ENCODE peak calls at places on chromosomes 3 and 15, in five cellular contexts. S is IMR-90, O is H1, U is neuronal stem cell, K is trophoblast cell. M is an unnamed sample.

GRCh38 chr3:157608006-157608405 is 104.8 kb upstream of the VEPH1 start:
- DNase-seq in S (no peak), O (no peak), U (no peak), K (no peak), M (no peak)

GRCh38 chr3:13093687-13094086 is 20.5 kb upstream of the IQSEC1 start:
- DNase-seq in S (peak), O (no peak), U (no peak), K (no peak), M (no peak)

GRCh38 chr3:74302959-74303358 is 311.5 kb downstream of the CNTN3 start:
- DNase-seq in S (no peak), O (no peak), U (no peak), K (no peak), M (no peak)

GRCh38 chr3:129231331-129232119 is 17.9 kb upstream of the COPG1 start:
- DNase-seq in S (peak), O (no peak), U (no peak), K (no peak), M (peak)

GRCh38 chr15:80234883-80235282 is 17.1 kb downstream of the CTXND1 start:
- DNase-seq in S (peak), O (peak), U (no peak), K (no peak), M (peak)

GRCh38 chr15:41827290-41827879 is 507 bp upstream of the JMJD7 start:
- DNase-seq in S (no peak), O (peak), U (peak), K (peak), M (no peak)

GRCh38 chr3:12440927-12441326 is 43.4 kb upstream of the TSEN2 start:
- DNase-seq in S (peak), O (no peak), U (no peak), K (no peak), M (no peak)

GRCh38 chr3:12759097-12759679 is at the start of gene TMEM40:
- DNase-seq in S (no peak), O (no peak), U (no peak), K (peak), M (no peak)

GRCh38 chr15:70582143-70582945 is 181.0 kb downstream of the UACA start:
- DNase-seq in S (peak), O (no peak), U (no peak), K (no peak), M (no peak)

GRCh38 chr3:38479431-38480092 is 16.6 kb upstream of the EXOG start:
- DNase-seq in S (peak), O (no peak), U (no peak), K (peak), M (peak)

GRCh38 chr3:185254799-185255198 is 950 bp upstream of the EHHADH start:
- DNase-seq in S (no peak), O (no peak), U (no peak), K (no peak), M (no peak)

GRCh38 chr3:185257334-185257733 is 3.5 kb upstream of the EHHADH start:
- DNase-seq in S (no peak), O (no peak), U (no peak), K (no peak), M (no peak)

GRCh38 chr3:185250653-185251052 is 3.2 kb downstream of the EHHADH start:
- DNase-seq in S (no peak), O (no peak), U (no peak), K (no peak), M (no peak)

GRCh38 chr3:185250247-185250646 is 3.6 kb downstream of the EHHADH start:
- DNase-seq in S (peak), O (no peak), U (no peak), K (no peak), M (no peak)

DNA sequence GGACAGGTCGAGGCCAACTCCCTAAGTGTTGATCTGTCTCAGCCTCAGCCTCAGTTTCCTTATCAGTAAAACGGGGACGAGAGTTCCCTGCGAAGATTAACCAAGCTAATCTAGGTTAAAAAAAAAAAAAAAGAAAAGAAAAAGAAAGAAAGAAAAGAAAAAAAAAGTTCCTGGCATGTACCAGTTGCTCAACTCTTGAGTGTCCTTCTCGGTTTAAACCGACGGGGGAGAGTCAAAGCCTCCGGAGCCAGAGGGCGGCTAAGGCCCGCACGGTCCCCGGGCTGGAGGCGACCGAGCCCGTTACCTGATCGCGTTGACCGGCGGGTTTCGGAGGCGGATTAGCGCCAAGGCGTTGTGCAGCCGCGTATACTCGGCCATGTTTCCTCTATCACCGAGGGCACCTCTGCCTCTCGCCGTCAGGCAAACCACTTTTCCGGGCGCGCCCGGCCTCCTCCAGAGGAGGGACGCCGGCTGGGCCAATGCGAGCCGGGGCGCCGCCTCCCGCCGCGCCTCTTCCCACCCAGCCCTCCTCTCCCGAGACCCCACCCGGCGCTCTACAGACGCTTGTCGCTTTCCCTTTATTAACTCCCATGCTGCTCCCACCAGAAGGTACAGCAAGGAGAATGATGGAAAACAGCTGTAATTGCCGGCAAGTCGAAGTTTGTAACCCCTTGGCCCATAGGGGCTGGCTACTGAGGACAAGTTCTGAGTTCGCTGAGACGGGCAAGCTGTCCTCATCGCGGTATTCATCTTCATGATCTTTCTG is at the start of gene EHHADH:
- DNase-seq in S (peak), O (peak), U (no peak), K (peak), M (no peak)
- H3K14ac ChIP-seq in S (peak), O (no peak), U (peak), K (no peak), M (no peak)

DNA sequence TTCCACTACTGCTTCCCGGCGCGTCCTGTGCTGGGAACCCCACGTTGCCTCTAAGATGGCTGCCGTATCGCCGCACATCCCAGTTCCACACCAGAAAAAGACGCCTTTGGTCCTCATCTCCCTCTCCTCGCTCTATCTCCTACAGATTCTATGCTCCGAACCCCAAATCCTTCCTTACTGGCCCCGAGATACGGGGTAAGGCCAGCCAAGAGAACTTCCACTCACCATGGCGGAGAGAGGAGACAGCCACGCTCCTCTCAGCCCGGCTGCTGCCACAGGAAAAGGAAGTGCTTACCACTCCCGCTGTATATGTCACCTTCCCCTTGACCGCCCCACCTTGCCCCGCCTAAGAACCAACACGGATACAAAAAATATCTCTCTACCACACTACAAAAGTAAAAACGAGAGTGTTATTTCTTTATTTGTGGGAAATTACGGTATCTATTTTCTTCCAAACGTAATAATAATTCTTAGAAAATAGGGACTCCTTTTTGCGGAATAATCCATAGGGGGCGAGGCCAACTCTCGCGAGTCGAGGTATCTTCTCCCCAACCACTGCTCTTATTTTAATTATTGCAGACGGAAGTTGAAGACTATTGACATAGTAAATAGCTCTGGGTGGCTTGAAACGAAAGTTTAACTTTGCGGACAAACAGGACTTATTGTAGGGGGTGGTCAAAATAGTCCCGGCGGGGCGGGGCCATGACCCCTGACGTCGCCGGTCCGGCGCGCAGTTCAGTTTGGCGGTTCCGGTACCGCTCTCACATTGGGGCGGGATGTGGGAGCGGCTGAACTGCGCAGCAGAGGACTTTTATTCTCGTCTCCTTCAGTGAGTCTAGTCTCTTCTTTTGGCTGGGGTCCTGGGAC is at the start of the genes RPL4 and ZWILCH:
- DNase-seq in S (peak), O (peak), U (peak), K (peak), M (peak)
- H3K14ac ChIP-seq in S (peak), O (peak), U (no peak), K (peak), M (peak)

GRCh38 chr3:120470870-120471269 is 20.1 kb upstream of the FSTL1 start:
- DNase-seq in S (no peak), O (no peak), U (no peak), K (no peak), M (no peak)
- H3K14ac ChIP-seq in S (peak), O (no peak), U (no peak), K (peak), M (no peak)

DNA sequence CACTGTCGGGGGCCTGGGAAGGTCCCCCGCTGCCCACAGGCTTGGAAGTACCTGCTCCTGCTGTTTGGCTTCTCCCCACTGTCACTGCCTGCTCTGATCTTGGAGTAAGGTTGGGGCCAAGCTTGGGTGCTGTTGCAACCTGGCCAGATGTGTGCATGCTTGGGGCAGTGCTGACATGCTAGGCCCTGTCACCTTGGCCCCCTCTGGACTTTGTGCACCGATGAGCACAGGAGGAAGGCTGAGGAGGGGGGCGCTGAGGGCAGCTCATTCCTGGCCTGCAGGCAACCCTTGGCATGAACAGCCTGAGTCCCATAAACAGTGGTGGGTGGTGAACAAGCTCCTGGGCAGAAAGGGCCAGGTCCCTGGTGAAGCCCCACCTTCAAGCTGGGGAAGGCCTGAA is 4.0 kb upstream of the XCR1 start:
- DNase-seq in S (no peak), O (no peak), U (no peak), K (no peak), M (no peak)
- H3K14ac ChIP-seq in S (no peak), O (no peak), U (no peak), K (no peak), M (no peak)

GRCh38 chr15:85854345-85855097 is 59.8 kb upstream of the KLHL25 start:
- DNase-seq in S (peak), O (peak), U (peak), K (no peak), M (peak)

GRCh38 chr15:85849946-85850345 is 55.2 kb upstream of the KLHL25 start:
- DNase-seq in S (no peak), O (no peak), U (no peak), K (no peak), M (no peak)

GRCh38 chr15:85858586-85859375 is 64.1 kb upstream of the KLHL25 start:
- DNase-seq in S (peak), O (peak), U (peak), K (peak), M (peak)

DNA sequence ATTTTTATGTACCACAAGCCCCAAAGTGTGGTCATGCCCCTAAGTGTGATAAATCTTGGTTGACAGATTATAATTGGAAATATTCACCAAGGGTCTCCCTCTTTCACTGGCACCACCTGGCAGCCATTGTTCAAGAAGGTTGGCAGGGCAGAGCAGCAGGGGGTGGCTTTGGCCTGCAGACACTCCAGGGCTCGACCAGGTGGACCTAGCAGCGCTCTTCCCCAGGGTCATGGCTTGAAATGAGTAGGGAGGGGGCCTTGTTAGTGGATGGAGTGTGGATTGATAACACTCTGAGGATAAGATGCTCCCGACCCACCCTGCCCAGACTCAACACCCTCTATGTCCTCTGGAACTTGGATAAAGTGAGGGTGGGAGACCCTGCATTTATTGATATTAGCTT is 58.2 kb upstream of the KLHL25 start:
- DNase-seq in S (no peak), O (no peak), U (no peak), K (no peak), M (no peak)
- H3K14ac ChIP-seq in S (no peak), O (no peak), U (peak), K (no peak), M (no peak)

GRCh38 chr3:52454938-52455282 is 494 bp upstream of the NISCH start:
- DNase-seq in S (no peak), O (no peak), U (no peak), K (no peak), M (no peak)

GRCh38 chr3:52456169-52456799 is 880 bp downstream of the NISCH start:
- DNase-seq in S (peak), O (peak), U (no peak), K (peak), M (peak)

GRCh38 chr3:52456800-52457183 is 1.4 kb downstream of the NISCH start:
- DNase-seq in S (no peak), O (no peak), U (no peak), K (no peak), M (no peak)

GRCh38 chr3:52454235-52454937 is 545 bp upstream of the TNNC1 start:
- DNase-seq in S (no peak), O (no peak), U (no peak), K (no peak), M (no peak)

DNA sequence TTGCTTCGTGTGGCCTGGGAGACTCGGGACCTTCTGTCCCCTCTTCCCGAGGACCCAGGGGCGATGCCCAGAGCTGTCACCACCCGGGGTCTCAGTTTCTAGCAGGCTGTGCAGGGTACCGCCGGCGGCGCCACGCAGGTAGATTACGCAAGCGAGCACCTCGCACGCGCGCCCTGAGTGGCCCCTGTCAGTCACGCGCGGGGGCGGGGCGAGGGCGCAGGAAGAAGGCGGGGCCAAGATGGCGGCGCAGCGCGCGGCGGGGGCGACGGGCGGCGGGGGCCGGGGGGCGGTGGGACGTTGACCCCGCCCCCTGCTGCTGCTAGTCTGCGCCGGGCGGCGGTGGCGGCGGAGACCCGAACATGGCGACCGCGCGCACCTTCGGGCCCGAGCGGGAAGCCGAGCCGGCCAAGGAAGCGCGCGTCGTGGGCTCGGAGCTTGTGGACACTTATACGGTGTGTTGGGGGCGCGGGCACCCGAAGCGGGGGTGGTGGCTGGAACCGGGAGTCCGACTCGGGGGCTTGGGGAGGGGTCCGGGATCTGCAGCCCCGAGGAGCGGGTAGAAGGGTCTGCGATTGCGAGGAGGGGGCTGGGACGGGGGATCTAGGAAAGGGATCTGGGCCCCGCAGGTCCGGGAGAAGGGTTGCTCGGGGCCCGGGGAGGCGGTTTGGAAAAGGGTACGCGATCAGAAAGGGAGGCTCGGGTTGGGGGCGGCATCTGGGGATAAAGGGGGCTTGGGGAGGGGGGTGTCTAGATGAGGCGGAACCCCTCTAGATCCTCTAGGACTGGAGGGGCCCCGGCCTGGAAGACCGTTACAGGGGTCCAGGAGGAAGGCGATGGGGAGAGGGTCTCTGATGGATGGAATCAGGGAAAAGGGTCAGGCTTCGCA is at the start of gene NISCH:
- DNase-seq in S (peak), O (peak), U (peak), K (peak), M (peak)
- H3K14ac ChIP-seq in S (peak), O (no peak), U (peak), K (peak), M (peak)

DNA sequence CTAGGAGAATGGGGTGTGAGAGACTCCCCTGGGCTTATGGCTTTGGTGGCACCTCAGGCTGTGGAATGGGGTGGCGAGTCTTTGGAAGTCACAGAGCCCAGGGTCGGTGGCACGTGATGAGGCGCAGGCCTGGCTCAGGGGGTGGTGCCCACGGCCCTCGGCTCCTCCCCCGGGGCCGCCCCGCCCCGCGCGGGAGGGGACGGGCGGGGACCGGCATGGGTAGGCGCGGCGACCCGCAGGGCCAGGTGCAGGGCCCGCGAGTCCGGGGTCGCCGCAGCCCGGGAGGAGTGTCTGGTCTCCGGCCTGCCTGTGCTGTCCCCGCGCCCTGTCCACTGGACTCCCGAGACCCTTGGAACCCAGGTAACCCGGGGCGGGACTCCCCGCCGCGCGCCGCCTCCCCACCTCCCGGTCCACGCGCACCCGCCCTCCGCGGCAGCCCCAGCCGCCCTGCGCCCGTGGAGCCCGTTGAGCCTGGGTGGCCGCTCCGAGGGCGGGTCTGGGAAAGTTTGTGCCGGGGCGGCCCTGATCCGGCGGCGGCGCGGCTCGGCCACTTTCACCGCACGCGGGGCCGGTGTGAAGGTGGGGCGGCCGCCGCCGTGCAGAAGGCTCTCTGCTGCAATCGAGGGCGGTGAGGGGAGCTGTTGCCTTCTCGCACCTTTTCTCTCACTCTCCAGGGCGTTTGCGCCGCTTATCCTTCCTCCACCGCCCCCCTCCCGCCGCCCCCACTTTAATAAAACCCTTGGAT is at the start of gene PAQR5:
- DNase-seq in S (no peak), O (peak), U (no peak), K (no peak), M (peak)
- H3K14ac ChIP-seq in S (no peak), O (no peak), U (no peak), K (no peak), M (no peak)

M was measured in mesenchymal stem cell.